ENCODE peak calls at places on chromosomes 2 and 18, in six cellular contexts. One of them, this sample, is unnamed.

GRCh38 chr2:152415231-152415642 is 80.3 kb downstream of the FMNL2 start:
- DNase-seq in ovary: no peak
- DNase-seq in Peyer's patch: no peak
- DNase-seq in HCT116: peak; percentile 36
- DNase-seq in HepG2: peak; percentile 79
- DNase-seq in adrenal gland: no peak
- DNase-seq in this sample: no peak

GRCh38 chr2:120594856-120595685 is 140.6 kb upstream of the GLI2 start:
- DNase-seq in Peyer's patch: peak; percentile 59
- DNase-seq in ovary: no peak
- DNase-seq in HCT116: peak; percentile 33
- DNase-seq in HepG2: no peak
- DNase-seq in adrenal gland: no peak
- DNase-seq in this sample: no peak

GRCh38 chr2:173221937-173222594 is 132.6 kb upstream of the CDCA7 start:
- DNase-seq in adrenal gland: no peak
- DNase-seq in Peyer's patch: no peak
- DNase-seq in HepG2: no peak
- DNase-seq in ovary: no peak
- DNase-seq in HCT116: no peak
- DNase-seq in this sample: no peak

GRCh38 chr2:58734365-58734764 is 493.2 kb upstream of the FANCL start:
- DNase-seq in HepG2: peak; percentile 35
- DNase-seq in adrenal gland: no peak
- DNase-seq in HCT116: peak; percentile 41
- DNase-seq in ovary: no peak
- DNase-seq in Peyer's patch: no peak
- DNase-seq in this sample: no peak

GRCh38 chr18:27546991-27547390 is 361.9 kb upstream of the CHST9 start:
- DNase-seq in Peyer's patch: no peak
- DNase-seq in HCT116: no peak
- DNase-seq in adrenal gland: no peak
- DNase-seq in HepG2: no peak
- DNase-seq in ovary: no peak
- DNase-seq in this sample: no peak

GRCh38 chr18:80147418-80148315 is 38.6 kb downstream of the ADNP2 start:
- DNase-seq in HepG2: peak; percentile 77
- DNase-seq in ovary: peak; percentile 81
- DNase-seq in adrenal gland: peak; percentile 92
- DNase-seq in Peyer's patch: peak; percentile 92
- DNase-seq in HCT116: no peak
- DNase-seq in this sample: peak; percentile 84

GRCh38 chr18:2654828-2655152 is 736 bp upstream of the SMCHD1 start:
- DNase-seq in Peyer's patch: no peak
- DNase-seq in HCT116: no peak
- DNase-seq in HepG2: no peak
- DNase-seq in ovary: no peak
- DNase-seq in adrenal gland: no peak
- DNase-seq in this sample: no peak

GRCh38 chr2:130756041-130756720 is 841 bp downstream of the AMER3 start:
- DNase-seq in ovary: no peak
- DNase-seq in Peyer's patch: no peak
- DNase-seq in HepG2: no peak
- DNase-seq in adrenal gland: peak; percentile 13
- DNase-seq in HCT116: no peak
- DNase-seq in this sample: no peak

GRCh38 chr2:51953931-51954330 is 922.0 kb upstream of the NRXN1 start:
- DNase-seq in Peyer's patch: no peak
- DNase-seq in HCT116: no peak
- DNase-seq in HepG2: no peak
- DNase-seq in ovary: no peak
- DNase-seq in adrenal gland: no peak
- DNase-seq in this sample: no peak

GRCh38 chr2:33214436-33214835 is 262.0 kb upstream of the RASGRP3 start:
- DNase-seq in Peyer's patch: no peak
- DNase-seq in HepG2: no peak
- DNase-seq in HCT116: no peak
- DNase-seq in ovary: no peak
- DNase-seq in adrenal gland: no peak
- DNase-seq in this sample: no peak

GRCh38 chr18:70334728-70335329 is 46.0 kb downstream of the SOCS6 start:
- DNase-seq in ovary: no peak
- DNase-seq in adrenal gland: no peak
- DNase-seq in Peyer's patch: no peak
- DNase-seq in HCT116: no peak
- DNase-seq in HepG2: peak; percentile 94
- DNase-seq in this sample: no peak

GRCh38 chr18:70338890-70339289 is 50.0 kb downstream of the SOCS6 start:
- DNase-seq in adrenal gland: no peak
- DNase-seq in ovary: no peak
- DNase-seq in HepG2: no peak
- DNase-seq in HCT116: no peak
- DNase-seq in Peyer's patch: no peak
- DNase-seq in this sample: no peak

GRCh38 chr18:70339915-70340314 is 51.1 kb downstream of the SOCS6 start:
- DNase-seq in HepG2: no peak
- DNase-seq in HCT116: no peak
- DNase-seq in Peyer's patch: no peak
- DNase-seq in ovary: no peak
- DNase-seq in adrenal gland: no peak
- DNase-seq in this sample: no peak

GRCh38 chr18:70335892-70336726 is 47.3 kb downstream of the SOCS6 start:
- DNase-seq in HepG2: peak; percentile 97
- DNase-seq in adrenal gland: no peak
- DNase-seq in HCT116: no peak
- DNase-seq in Peyer's patch: no peak
- DNase-seq in ovary: no peak
- DNase-seq in this sample: no peak

GRCh38 chr18:70337139-70337972 is 48.5 kb downstream of the SOCS6 start:
- DNase-seq in Peyer's patch: peak; percentile 74
- DNase-seq in HCT116: peak; percentile 89
- DNase-seq in HepG2: peak; percentile 81
- DNase-seq in ovary: no peak
- DNase-seq in adrenal gland: peak; percentile 70
- DNase-seq in this sample: peak; percentile 36
- TF ChIP-seq POLR2A in Peyer's patch: no peak
- TF ChIP-seq POLR2A in HCT116: no peak
- TF ChIP-seq POLR2A in HepG2: no peak
- TF ChIP-seq POLR2A in ovary: no peak
- TF ChIP-seq POLR2A in adrenal gland: no peak
- TF ChIP-seq POLR2A in this sample: no peak

DNA sequence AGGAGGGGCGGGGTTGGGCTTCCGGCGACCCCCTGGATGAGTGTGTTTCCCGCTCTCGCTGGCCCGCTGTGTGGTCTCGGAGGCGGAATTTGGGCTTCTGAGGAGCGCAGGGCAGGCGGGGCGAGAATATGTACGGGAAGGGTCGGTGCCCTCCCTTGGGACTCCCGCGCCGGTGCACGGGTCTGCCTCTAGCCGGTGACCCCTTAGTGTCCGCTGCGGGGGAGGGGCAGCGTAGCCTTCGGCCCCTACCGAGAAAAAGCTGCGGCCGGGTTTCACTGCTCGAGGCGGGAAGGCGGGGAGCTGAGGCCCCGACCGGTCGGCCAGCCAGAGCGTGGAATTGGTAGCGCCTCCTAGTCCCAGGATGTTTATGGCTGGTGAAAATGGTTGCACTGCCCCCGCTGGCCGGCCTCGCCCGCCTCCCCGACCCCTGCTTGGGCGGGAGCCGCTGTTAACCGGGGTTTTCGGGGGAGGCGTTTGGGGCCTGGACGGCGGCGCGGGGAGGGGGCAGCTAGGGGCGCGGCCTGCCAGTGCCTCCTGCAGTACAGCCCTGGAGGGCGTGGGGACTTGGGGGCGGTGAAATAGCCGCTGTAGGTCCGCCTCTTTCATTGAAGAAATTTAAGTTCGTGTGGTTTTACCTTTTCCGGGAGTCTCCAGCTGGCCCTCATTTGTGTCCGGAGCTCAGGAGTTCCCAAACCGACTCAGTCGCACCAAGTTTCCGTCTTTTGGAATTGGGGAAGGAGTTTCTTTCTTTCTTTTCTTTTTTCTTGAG is at the start of gene UGP2:
- DNase-seq in HepG2: peak; percentile 90
- DNase-seq in Peyer's patch: peak; percentile 95
- DNase-seq in adrenal gland: peak; percentile 91
- DNase-seq in HCT116: peak; percentile 80
- DNase-seq in ovary: peak; percentile 86
- DNase-seq in this sample: peak; percentile 81
- TF ChIP-seq POLR2A in HepG2: peak; percentile 78
- TF ChIP-seq POLR2A in Peyer's patch: peak; percentile 85
- TF ChIP-seq POLR2A in adrenal gland: peak; percentile 87
- TF ChIP-seq POLR2A in HCT116: no peak
- TF ChIP-seq POLR2A in ovary: peak; percentile 61
- TF ChIP-seq POLR2A in this sample: no peak

DNA sequence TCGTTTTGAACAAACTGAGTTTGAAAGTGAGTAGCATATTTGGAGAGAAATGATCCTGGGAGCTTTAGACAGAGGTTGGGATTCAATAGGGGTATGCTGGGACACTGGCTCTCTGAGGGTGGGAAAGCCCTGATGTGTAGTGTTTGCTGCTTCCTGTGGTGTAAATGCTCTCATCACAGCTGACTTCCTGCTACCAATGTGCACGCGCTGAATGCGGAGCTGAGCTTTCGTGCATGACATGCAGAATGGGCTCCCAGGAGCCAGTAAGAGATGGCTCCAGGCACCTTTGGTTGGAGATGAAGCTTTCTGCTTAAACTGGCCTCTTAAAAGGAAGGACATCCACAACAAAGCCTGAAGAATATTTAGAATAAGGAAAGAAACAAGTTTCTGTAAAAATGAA is 224.1 kb upstream of the CCDC150 start:
- DNase-seq in HCT116: no peak
- DNase-seq in adrenal gland: no peak
- DNase-seq in ovary: no peak
- DNase-seq in Peyer's patch: no peak
- DNase-seq in HepG2: no peak
- DNase-seq in this sample: no peak
- TF ChIP-seq POLR2A in HCT116: no peak
- TF ChIP-seq POLR2A in adrenal gland: no peak
- TF ChIP-seq POLR2A in ovary: no peak
- TF ChIP-seq POLR2A in Peyer's patch: no peak
- TF ChIP-seq POLR2A in HepG2: no peak
- TF ChIP-seq POLR2A in this sample: no peak

DNA sequence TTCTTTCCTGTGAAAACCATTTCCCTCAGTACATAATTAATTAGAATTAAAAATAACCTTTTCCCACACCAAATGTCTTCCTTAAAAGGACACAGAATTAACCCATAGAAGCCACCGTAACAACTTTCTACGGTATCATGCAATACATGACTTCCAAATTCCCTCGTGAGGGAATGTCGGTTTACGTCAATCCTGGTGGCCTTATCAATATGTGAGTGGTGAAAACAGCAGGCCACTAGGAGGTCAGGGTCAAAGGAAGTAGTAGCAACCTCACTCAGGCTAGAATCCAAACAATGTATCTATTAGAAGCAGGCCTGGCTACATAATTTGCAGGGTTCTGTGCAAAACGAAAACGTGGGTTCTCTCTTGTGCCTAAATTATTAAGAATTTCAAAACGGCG is 112.2 kb downstream of the GAREM1 start:
- DNase-seq in HepG2: no peak
- DNase-seq in HCT116: no peak
- DNase-seq in adrenal gland: peak; percentile 70
- DNase-seq in ovary: no peak
- DNase-seq in Peyer's patch: no peak
- DNase-seq in this sample: no peak
- TF ChIP-seq POLR2A in HepG2: no peak
- TF ChIP-seq POLR2A in HCT116: no peak
- TF ChIP-seq POLR2A in adrenal gland: no peak
- TF ChIP-seq POLR2A in ovary: no peak
- TF ChIP-seq POLR2A in Peyer's patch: no peak
- TF ChIP-seq POLR2A in this sample: no peak

DNA sequence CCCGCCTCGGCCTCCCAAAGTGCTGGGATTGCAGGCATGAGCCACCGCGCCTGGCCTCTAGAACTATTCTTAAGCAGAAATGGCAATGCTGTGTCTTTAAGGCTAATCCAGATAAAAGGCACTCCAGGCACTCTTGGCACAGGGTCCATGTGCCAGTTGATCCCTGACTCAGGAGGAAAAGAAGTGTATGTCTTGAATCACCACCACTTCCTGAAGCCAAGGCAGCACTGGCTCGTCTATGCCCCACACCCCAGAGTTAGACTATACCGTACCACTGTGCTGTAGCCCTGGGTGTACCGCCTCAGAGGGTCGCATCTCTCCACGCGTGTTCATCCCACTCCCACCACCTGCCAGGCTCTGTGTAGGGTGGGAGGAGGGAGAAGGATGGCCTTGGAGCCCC is 9.0 kb downstream of the TNFRSF11A start:
- DNase-seq in adrenal gland: no peak
- DNase-seq in Peyer's patch: peak; percentile 83
- DNase-seq in ovary: no peak
- DNase-seq in HCT116: no peak
- DNase-seq in HepG2: no peak
- DNase-seq in this sample: no peak
- TF ChIP-seq POLR2A in adrenal gland: no peak
- TF ChIP-seq POLR2A in Peyer's patch: peak; percentile 31
- TF ChIP-seq POLR2A in ovary: no peak
- TF ChIP-seq POLR2A in HCT116: no peak
- TF ChIP-seq POLR2A in HepG2: no peak
- TF ChIP-seq POLR2A in this sample: no peak

GRCh38 chr18:50647237-50647636 is 87.3 kb downstream of the MAPK4 start:
- DNase-seq in HCT116: no peak
- DNase-seq in Peyer's patch: no peak
- DNase-seq in adrenal gland: no peak
- DNase-seq in ovary: no peak
- DNase-seq in HepG2: no peak
- DNase-seq in this sample: no peak
- TF ChIP-seq POLR2A in HCT116: no peak
- TF ChIP-seq POLR2A in Peyer's patch: no peak
- TF ChIP-seq POLR2A in adrenal gland: no peak
- TF ChIP-seq POLR2A in ovary: no peak
- TF ChIP-seq POLR2A in HepG2: no peak
- TF ChIP-seq POLR2A in this sample: no peak

DNA sequence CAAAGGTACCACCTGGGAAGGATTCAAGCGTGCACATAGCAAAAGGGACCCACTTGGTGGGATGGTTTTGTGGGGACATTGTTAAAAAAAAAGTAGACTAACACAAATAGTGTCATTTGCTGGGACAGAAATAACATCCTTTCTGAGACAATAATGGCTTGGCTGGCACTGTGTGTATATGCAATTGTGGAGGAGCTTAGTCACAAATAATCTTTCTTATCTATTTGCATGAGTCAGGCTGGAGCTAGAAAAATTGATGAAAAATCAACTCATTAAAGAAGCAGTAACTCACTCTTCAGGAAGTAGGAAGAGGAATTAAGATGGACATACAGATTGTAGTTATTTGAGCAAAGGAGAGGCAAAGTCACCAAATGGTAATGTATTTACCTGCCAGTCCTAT is 29.5 kb upstream of the ITGB6 start:
- DNase-seq in HCT116: no peak
- DNase-seq in HepG2: no peak
- DNase-seq in Peyer's patch: no peak
- DNase-seq in adrenal gland: peak; percentile 56
- DNase-seq in ovary: no peak
- DNase-seq in this sample: no peak
- TF ChIP-seq POLR2A in HCT116: no peak
- TF ChIP-seq POLR2A in HepG2: no peak
- TF ChIP-seq POLR2A in Peyer's patch: no peak
- TF ChIP-seq POLR2A in adrenal gland: no peak
- TF ChIP-seq POLR2A in ovary: no peak
- TF ChIP-seq POLR2A in this sample: no peak

This sample was measured in breast epithelium.